ENCODE peak calls at places on chromosome 7, in eight cellular contexts. W is posterior vena cava; F is anterior cingulate cortex; V is BJ; J is central memory CD4-positive, alpha-beta T cell; I is activated CD8-positive, alpha-beta memory T cell treated with anti-CD3 and anti-CD28 coated beads for 48 hours; M is LHCN-M2; S is A172. K is an unnamed sample.

GRCh38 chr7:44293561-44294324 is 31.7 kb downstream of the CAMK2B start:
- DNase-seq in J (no peak), V (no peak), F (no peak), W (peak), I (no peak), S (no peak), M (no peak), K (no peak)

GRCh38 chr7:87216701-87217508 is 2.6 kb downstream of the TMEM243 start:
- DNase-seq in S (no peak), M (no peak), F (no peak), W (no peak), V (no peak), J (peak), I (no peak), K (no peak)

GRCh38 chr7:30789334-30789711 is 18.1 kb downstream of the MINDY4 start:
- DNase-seq in W (no peak), S (peak), J (no peak), M (peak), F (no peak), I (no peak), V (peak), K (no peak)

GRCh38 chr7:36967387-36967786 is 243.1 kb upstream of the AOAH start:
- DNase-seq in W (no peak), S (peak), M (peak), J (no peak), V (no peak), I (no peak), F (peak), K (peak)

GRCh38 chr7:140506788-140507464 is 27.6 kb upstream of the MKRN1 start:
- DNase-seq in F (peak), J (no peak), M (peak), I (no peak), S (peak), V (peak), W (no peak), K (no peak)

GRCh38 chr7:99267530-99268360 is 4.9 kb upstream of the MYH16 start:
- DNase-seq in S (peak), W (no peak), I (no peak), V (peak), J (no peak), M (peak), F (peak), K (peak)

GRCh38 chr7:113775401-113775800 is 143.4 kb downstream of the PPP1R3A start:
- DNase-seq in V (no peak), I (no peak), W (no peak), S (no peak), F (no peak), J (no peak), M (no peak), K (no peak)

GRCh38 chr7:80070391-80070790 is 64.2 kb upstream of the GNAI1 start:
- DNase-seq in S (no peak), F (no peak), W (no peak), J (no peak), M (peak), I (no peak), V (no peak), K (no peak)

GRCh38 chr7:4066626-4067475 is 615.2 kb upstream of the FOXK1 start:
- DNase-seq in V (no peak), J (no peak), W (no peak), M (no peak), F (no peak), I (no peak), S (no peak), K (no peak)

GRCh38 chr7:81684513-81685262 is 85.2 kb downstream of the HGF start:
- DNase-seq in W (peak), S (peak), V (peak), M (peak), I (no peak), F (peak), J (no peak), K (peak)

GRCh38 chr7:129282865-129283264 is 58.0 kb downstream of the AHCYL2 start:
- DNase-seq in W (no peak), M (no peak), I (no peak), F (no peak), S (no peak), V (no peak), J (no peak), K (no peak)

GRCh38 chr7:30866939-30867338 is 44.7 kb upstream of the AQP1 start:
- DNase-seq in I (no peak), F (no peak), W (no peak), V (no peak), J (no peak), M (no peak), S (peak), K (no peak)

GRCh38 chr7:95907337-95907736 is 135.0 kb downstream of the DYNC1I1 start:
- DNase-seq in J (no peak), I (no peak), W (no peak), M (no peak), F (no peak), V (no peak), S (no peak), K (no peak)

GRCh38 chr7:150969483-150969874 is 8.6 kb downstream of the KCNH2 start:
- DNase-seq in I (no peak), J (no peak), F (no peak), M (no peak), S (no peak), W (no peak), V (no peak), K (no peak)

GRCh38 chr7:55274156-55274555 is 91.0 kb upstream of the LANCL2 start:
- DNase-seq in J (no peak), S (no peak), M (no peak), V (no peak), W (no peak), F (no peak), I (no peak), K (no peak)

GRCh38 chr7:47759056-47759706 is 177.3 kb upstream of the TNS3 start:
- DNase-seq in J (no peak), V (no peak), M (peak), W (no peak), I (no peak), F (no peak), S (no peak), K (peak)

GRCh38 chr7:21887779-21888178 is 57.9 kb downstream of the CDCA7L start:
- DNase-seq in F (no peak), S (no peak), W (no peak), M (no peak), V (no peak), I (no peak), J (no peak), K (no peak)

GRCh38 chr7:31864646-31865045 is 177.6 kb downstream of the PPP1R17 start:
- DNase-seq in W (no peak), I (no peak), F (no peak), S (peak), J (no peak), V (no peak), M (no peak), K (no peak)

GRCh38 chr7:20931739-20932138 is 145.1 kb upstream of the SP8 start:
- DNase-seq in V (no peak), M (no peak), J (no peak), I (no peak), F (no peak), W (no peak), S (no peak), K (no peak)

GRCh38 chr7:106721816-106722785 is 61.1 kb upstream of the CCDC71L start:
- DNase-seq in S (no peak), W (no peak), M (no peak), I (no peak), V (no peak), J (no peak), F (no peak), K (no peak)

GRCh38 chr7:130986271-130986690 is 252.3 kb upstream of the KLF14 start:
- DNase-seq in F (no peak), I (no peak), W (no peak), J (peak), V (no peak), M (no peak), S (no peak), K (no peak)

GRCh38 chr7:14899065-14899464 is 3.5 kb downstream of the DGKB start:
- DNase-seq in F (no peak), I (no peak), V (no peak), J (no peak), W (no peak), S (peak), M (no peak), K (no peak)

GRCh38 chr7:4226166-4226857 is 455.8 kb upstream of the FOXK1 start:
- DNase-seq in I (no peak), W (peak), S (no peak), M (peak), J (no peak), V (no peak), F (no peak), K (no peak)

GRCh38 chr7:22786290-22786932 is 36.2 kb downstream of the TOMM7 start:
- DNase-seq in M (no peak), V (no peak), J (no peak), I (no peak), S (no peak), F (no peak), W (no peak), K (no peak)

GRCh38 chr7:101169838-101170531 is 4.6 kb upstream of the VGF start:
- DNase-seq in J (peak), S (peak), F (peak), V (no peak), W (peak), M (peak), I (peak), K (peak)

GRCh38 chr7:101093907-101094306 is 8.6 kb downstream of the TRIM56 start:
- DNase-seq in W (no peak), S (peak), F (no peak), M (peak), I (no peak), J (no peak), V (peak), K (no peak)

GRCh38 chr7:37287093-37287492 is 161.6 kb downstream of the ELMO1 start:
- DNase-seq in M (peak), F (no peak), W (no peak), I (no peak), J (no peak), V (no peak), S (no peak), K (no peak)

GRCh38 chr7:16688249-16688648 is 42.3 kb downstream of the BZW2 start:
- DNase-seq in M (peak), S (peak), V (no peak), W (no peak), F (no peak), J (no peak), I (no peak), K (no peak)

GRCh38 chr7:47600199-47601118 is 18.5 kb upstream of the TNS3 start:
- DNase-seq in W (no peak), S (peak), I (no peak), M (peak), J (no peak), V (no peak), F (no peak), K (peak)

GRCh38 chr7:83648464-83649241 is at the start of gene SEMA3E:
- DNase-seq in V (no peak), F (no peak), W (peak), M (peak), J (no peak), I (no peak), S (peak), K (peak)

GRCh38 chr7:138872576-138872975 is 74.6 kb upstream of the ATP6V0A4 start:
- DNase-seq in I (no peak), F (no peak), M (no peak), J (no peak), S (peak), V (no peak), W (no peak), K (no peak)